ENCODE peak calls at places on chromosomes 7 and 10, in six cellular contexts. One of them, this sample, is unnamed.

GRCh38 chr10:50421026-50421719 is 169.9 kb upstream of the ASAH2 start:
- DNase-seq in type B pancreatic cell: no peak
- DNase-seq in natural killer cell: no peak
- DNase-seq in nephron progenitor cell: peak
- DNase-seq in fibroblast of mammary gland: peak
- DNase-seq in OCI-LY7: peak
- DNase-seq in this sample: no peak

GRCh38 chr7:155154586-155154985 is 84.5 kb downstream of the HTR5A start:
- DNase-seq in nephron progenitor cell: no peak
- DNase-seq in type B pancreatic cell: no peak
- DNase-seq in fibroblast of mammary gland: no peak
- DNase-seq in natural killer cell: no peak
- DNase-seq in OCI-LY7: no peak
- DNase-seq in this sample: no peak

GRCh38 chr10:92240289-92241157 is 50.4 kb downstream of the CPEB3 start:
- DNase-seq in natural killer cell: no peak
- DNase-seq in nephron progenitor cell: peak
- DNase-seq in OCI-LY7: peak
- DNase-seq in fibroblast of mammary gland: peak
- DNase-seq in type B pancreatic cell: no peak
- DNase-seq in this sample: peak

GRCh38 chr7:977326-978048 is 2.1 kb upstream of the COX19 start:
- DNase-seq in natural killer cell: no peak
- DNase-seq in nephron progenitor cell: no peak
- DNase-seq in fibroblast of mammary gland: no peak
- DNase-seq in type B pancreatic cell: no peak
- DNase-seq in OCI-LY7: no peak
- DNase-seq in this sample: peak

GRCh38 chr7:6227294-6227846 is 45.1 kb downstream of the CYTH3 start:
- DNase-seq in nephron progenitor cell: no peak
- DNase-seq in natural killer cell: no peak
- DNase-seq in OCI-LY7: no peak
- DNase-seq in fibroblast of mammary gland: peak
- DNase-seq in type B pancreatic cell: no peak
- DNase-seq in this sample: no peak

GRCh38 chr7:55154096-55154495 is 135.3 kb downstream of the EGFR start:
- DNase-seq in natural killer cell: no peak
- DNase-seq in fibroblast of mammary gland: no peak
- DNase-seq in OCI-LY7: no peak
- DNase-seq in type B pancreatic cell: no peak
- DNase-seq in nephron progenitor cell: no peak
- DNase-seq in this sample: no peak

GRCh38 chr7:87152897-87153641 is 816 bp downstream of the DMTF1 start:
- DNase-seq in fibroblast of mammary gland: peak
- DNase-seq in nephron progenitor cell: peak
- DNase-seq in natural killer cell: peak
- DNase-seq in OCI-LY7: peak
- DNase-seq in type B pancreatic cell: no peak
- DNase-seq in this sample: no peak

GRCh38 chr7:106057962-106058901 is 53.9 kb downstream of the SYPL1 start:
- DNase-seq in fibroblast of mammary gland: no peak
- DNase-seq in type B pancreatic cell: no peak
- DNase-seq in nephron progenitor cell: no peak
- DNase-seq in natural killer cell: no peak
- DNase-seq in OCI-LY7: peak
- DNase-seq in this sample: no peak

GRCh38 chr7:46485481-46486065 is 564.5 kb upstream of the IGFBP3 start:
- DNase-seq in OCI-LY7: no peak
- DNase-seq in natural killer cell: no peak
- DNase-seq in fibroblast of mammary gland: peak
- DNase-seq in type B pancreatic cell: no peak
- DNase-seq in nephron progenitor cell: no peak
- DNase-seq in this sample: no peak

GRCh38 chr10:119313645-119314044 is 106.3 kb downstream of the GRK5 start:
- DNase-seq in nephron progenitor cell: no peak
- DNase-seq in OCI-LY7: no peak
- DNase-seq in type B pancreatic cell: no peak
- DNase-seq in natural killer cell: peak
- DNase-seq in fibroblast of mammary gland: no peak
- DNase-seq in this sample: no peak

GRCh38 chr10:75568721-75569120 is 137.3 kb downstream of the LRMDA start:
- DNase-seq in type B pancreatic cell: no peak
- DNase-seq in natural killer cell: no peak
- DNase-seq in nephron progenitor cell: no peak
- DNase-seq in OCI-LY7: no peak
- DNase-seq in fibroblast of mammary gland: peak
- DNase-seq in this sample: no peak

GRCh38 chr7:68176974-68177373 is 1180.3 kb downstream of the TYW1 start:
- DNase-seq in natural killer cell: no peak
- DNase-seq in fibroblast of mammary gland: peak
- DNase-seq in OCI-LY7: peak
- DNase-seq in nephron progenitor cell: peak
- DNase-seq in type B pancreatic cell: no peak
- DNase-seq in this sample: peak

GRCh38 chr7:48280100-48280499 is 108.8 kb downstream of the ABCA13 start:
- DNase-seq in nephron progenitor cell: no peak
- DNase-seq in natural killer cell: no peak
- DNase-seq in fibroblast of mammary gland: peak
- DNase-seq in OCI-LY7: no peak
- DNase-seq in type B pancreatic cell: no peak
- DNase-seq in this sample: no peak

GRCh38 chr10:58963101-58963534 is 213.3 kb upstream of the PHYHIPL start:
- DNase-seq in fibroblast of mammary gland: no peak
- DNase-seq in type B pancreatic cell: no peak
- DNase-seq in OCI-LY7: peak
- DNase-seq in natural killer cell: no peak
- DNase-seq in nephron progenitor cell: peak
- DNase-seq in this sample: no peak

GRCh38 chr7:70695804-70696104 is 436.2 kb upstream of the GALNT17 start:
- DNase-seq in type B pancreatic cell: no peak
- DNase-seq in natural killer cell: no peak
- DNase-seq in fibroblast of mammary gland: no peak
- DNase-seq in nephron progenitor cell: no peak
- DNase-seq in OCI-LY7: peak
- DNase-seq in this sample: no peak

GRCh38 chr7:133619491-133619890 is 366.6 kb downstream of the EXOC4 start:
- DNase-seq in OCI-LY7: no peak
- DNase-seq in natural killer cell: no peak
- DNase-seq in nephron progenitor cell: no peak
- DNase-seq in type B pancreatic cell: no peak
- DNase-seq in fibroblast of mammary gland: no peak
- DNase-seq in this sample: no peak

GRCh38 chr7:45593121-45593541 is 19.0 kb downstream of the ADCY1 start:
- DNase-seq in natural killer cell: peak
- DNase-seq in OCI-LY7: no peak
- DNase-seq in fibroblast of mammary gland: no peak
- DNase-seq in type B pancreatic cell: peak
- DNase-seq in nephron progenitor cell: no peak
- DNase-seq in this sample: no peak

GRCh38 chr7:74525881-74526280 is 72.2 kb downstream of the GTF2IRD1 start:
- DNase-seq in nephron progenitor cell: no peak
- DNase-seq in OCI-LY7: peak
- DNase-seq in type B pancreatic cell: no peak
- DNase-seq in natural killer cell: no peak
- DNase-seq in fibroblast of mammary gland: no peak
- DNase-seq in this sample: no peak

GRCh38 chr7:20225384-20225783 is 8.2 kb upstream of the MACC1 start:
- DNase-seq in fibroblast of mammary gland: no peak
- DNase-seq in natural killer cell: no peak
- DNase-seq in nephron progenitor cell: no peak
- DNase-seq in type B pancreatic cell: no peak
- DNase-seq in OCI-LY7: no peak
- DNase-seq in this sample: no peak

GRCh38 chr7:30246392-30246791 is 38.0 kb upstream of the ZNRF2 start:
- DNase-seq in nephron progenitor cell: no peak
- DNase-seq in natural killer cell: no peak
- DNase-seq in fibroblast of mammary gland: no peak
- DNase-seq in OCI-LY7: no peak
- DNase-seq in type B pancreatic cell: no peak
- DNase-seq in this sample: no peak

GRCh38 chr7:36084485-36085091 is 68.5 kb upstream of the EEPD1 start:
- DNase-seq in type B pancreatic cell: no peak
- DNase-seq in nephron progenitor cell: peak
- DNase-seq in fibroblast of mammary gland: peak
- DNase-seq in natural killer cell: no peak
- DNase-seq in OCI-LY7: no peak
- DNase-seq in this sample: peak

DNA sequence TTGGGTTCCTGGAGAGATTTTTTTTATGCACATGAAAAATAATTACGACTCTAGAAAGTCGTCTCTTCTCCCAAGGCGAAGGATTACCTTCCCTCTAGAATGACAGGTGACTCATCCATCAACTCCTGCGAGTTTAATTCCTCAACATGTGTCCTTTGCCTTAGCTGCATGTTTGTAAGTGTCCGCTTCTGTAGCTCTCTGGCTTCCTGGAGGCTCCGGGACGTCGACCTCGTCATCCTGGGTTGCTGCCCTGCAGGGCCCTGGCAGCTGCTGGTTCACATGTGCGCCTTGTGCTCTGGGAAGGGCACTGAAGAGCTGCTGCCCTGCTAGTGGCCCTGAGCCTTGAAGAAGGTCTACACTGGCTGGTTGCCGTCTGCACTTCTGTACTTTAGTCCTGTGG is 210.2 kb downstream of the MLLT10 start:
- DNase-seq in natural killer cell: no peak
- DNase-seq in fibroblast of mammary gland: no peak
- DNase-seq in OCI-LY7: no peak
- DNase-seq in nephron progenitor cell: no peak
- DNase-seq in type B pancreatic cell: no peak
- DNase-seq in this sample: no peak
- TF ChIP-seq CTCF in natural killer cell: no peak
- TF ChIP-seq CTCF in fibroblast of mammary gland: no peak
- TF ChIP-seq CTCF in OCI-LY7: no peak
- TF ChIP-seq CTCF in nephron progenitor cell: no peak
- TF ChIP-seq CTCF in type B pancreatic cell: no peak
- TF ChIP-seq CTCF in this sample: no peak

DNA sequence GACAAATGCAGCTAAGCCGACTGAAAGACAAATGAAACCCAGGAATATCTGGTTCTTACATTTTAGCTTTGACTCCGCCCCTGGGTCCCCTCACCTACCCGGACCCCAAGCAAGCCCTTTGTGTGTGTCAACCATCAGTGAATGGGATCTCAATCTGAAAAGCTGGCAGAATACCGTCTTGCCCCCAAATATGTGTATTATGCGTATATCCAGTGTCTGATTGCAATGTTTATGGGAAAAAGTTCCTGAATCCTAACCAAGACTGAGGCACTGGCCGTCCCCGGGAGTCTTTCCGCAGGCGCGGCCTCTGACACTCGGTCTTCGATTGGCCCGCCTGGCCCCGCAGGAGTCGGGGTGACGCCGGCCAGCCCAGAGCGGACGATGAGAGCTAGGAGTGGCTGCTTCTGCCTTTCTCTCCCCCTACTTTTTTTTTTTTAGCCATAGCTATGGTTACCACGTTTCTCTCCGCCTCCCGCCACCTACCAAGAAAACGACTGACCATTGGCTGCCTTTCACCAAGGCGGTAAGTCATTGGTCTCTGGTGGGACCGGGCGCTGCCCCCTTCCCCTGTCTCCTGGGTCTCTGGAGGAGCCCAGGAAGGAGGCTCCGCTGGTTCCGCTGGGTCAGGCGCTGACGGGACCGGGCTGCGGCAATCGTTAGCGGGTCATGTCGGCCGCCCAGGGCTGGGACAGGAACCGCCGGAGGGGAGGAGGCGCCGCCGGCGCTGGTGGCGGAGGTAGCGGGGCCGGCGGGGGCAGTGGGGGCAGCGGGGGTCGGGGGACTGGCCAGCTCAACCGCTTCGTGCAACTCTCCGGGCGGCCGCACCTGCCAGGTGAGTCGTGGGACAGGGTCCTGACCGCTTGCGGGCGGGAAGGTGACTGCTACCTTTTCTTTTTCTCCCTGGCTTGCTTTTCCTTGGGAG is at the start of gene KLHDC10:
- DNase-seq in nephron progenitor cell: peak
- DNase-seq in OCI-LY7: peak
- DNase-seq in natural killer cell: peak
- DNase-seq in type B pancreatic cell: peak
- DNase-seq in fibroblast of mammary gland: peak
- DNase-seq in this sample: peak
- TF ChIP-seq CTCF in nephron progenitor cell: no peak
- TF ChIP-seq CTCF in OCI-LY7: no peak
- TF ChIP-seq CTCF in natural killer cell: no peak
- TF ChIP-seq CTCF in type B pancreatic cell: no peak
- TF ChIP-seq CTCF in fibroblast of mammary gland: no peak
- TF ChIP-seq CTCF in this sample: no peak

DNA sequence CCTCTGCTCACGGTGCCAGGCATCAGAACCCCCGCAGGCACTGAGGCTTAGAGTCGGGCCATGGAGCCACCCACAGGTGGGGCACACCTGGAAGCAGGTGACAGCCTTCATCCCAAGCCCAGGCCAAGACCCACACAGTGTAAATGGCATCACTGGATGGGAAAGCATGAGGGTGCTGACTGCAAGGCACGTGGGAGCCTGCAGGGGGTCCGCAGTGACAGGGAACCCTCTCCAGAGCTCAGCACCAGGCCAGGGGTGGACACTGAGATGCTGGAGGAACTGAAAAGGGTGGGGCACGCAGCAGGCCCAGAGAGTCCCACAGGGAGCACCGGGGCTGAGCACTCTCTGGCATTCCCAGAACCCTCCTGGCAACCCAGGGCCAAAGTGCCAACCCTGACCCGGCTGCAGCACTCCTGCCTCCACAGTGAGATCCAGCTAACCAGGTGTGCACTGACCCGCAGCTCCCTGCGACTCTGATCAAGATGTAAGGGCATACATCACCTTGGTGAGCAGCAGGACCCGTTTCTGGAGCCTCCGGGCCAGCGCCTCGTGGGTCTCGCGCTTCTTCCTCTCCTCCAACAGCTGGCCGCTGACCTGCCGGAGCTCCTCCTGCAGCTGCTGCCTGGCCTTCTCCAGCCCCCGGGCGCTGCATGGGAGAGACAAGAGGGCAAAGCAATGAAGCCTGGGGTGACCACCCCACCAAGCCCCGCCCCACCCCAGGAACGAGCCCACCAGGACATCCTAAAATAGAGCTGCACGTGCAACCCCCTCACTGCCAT is 163.9 kb downstream of the MAD1L1 start:
- DNase-seq in OCI-LY7: peak
- DNase-seq in natural killer cell: no peak
- DNase-seq in nephron progenitor cell: no peak
- DNase-seq in fibroblast of mammary gland: no peak
- DNase-seq in type B pancreatic cell: no peak
- DNase-seq in this sample: no peak
- TF ChIP-seq CTCF in OCI-LY7: peak
- TF ChIP-seq CTCF in natural killer cell: no peak
- TF ChIP-seq CTCF in nephron progenitor cell: no peak
- TF ChIP-seq CTCF in fibroblast of mammary gland: no peak
- TF ChIP-seq CTCF in type B pancreatic cell: peak
- TF ChIP-seq CTCF in this sample: no peak

DNA sequence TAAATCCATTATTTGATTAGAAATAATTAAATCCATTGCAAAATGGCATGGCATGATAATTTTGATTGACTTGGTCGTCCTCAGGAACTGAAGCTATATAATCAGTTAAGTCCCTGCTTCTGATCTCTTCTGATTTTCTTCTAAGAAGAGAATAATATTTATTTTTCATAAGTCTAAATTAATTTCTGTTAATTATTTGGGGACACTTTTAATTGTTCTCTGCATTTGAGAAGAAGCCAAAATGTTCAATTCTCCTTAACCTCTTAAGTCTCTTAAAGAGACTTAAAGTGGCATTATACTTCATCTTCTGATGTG is 67.2 kb downstream of the CAV1 start:
- DNase-seq in fibroblast of mammary gland: no peak
- DNase-seq in nephron progenitor cell: no peak
- DNase-seq in type B pancreatic cell: no peak
- DNase-seq in OCI-LY7: no peak
- DNase-seq in natural killer cell: no peak
- DNase-seq in this sample: no peak
- TF ChIP-seq CTCF in fibroblast of mammary gland: no peak
- TF ChIP-seq CTCF in nephron progenitor cell: no peak
- TF ChIP-seq CTCF in type B pancreatic cell: peak
- TF ChIP-seq CTCF in OCI-LY7: peak
- TF ChIP-seq CTCF in natural killer cell: peak
- TF ChIP-seq CTCF in this sample: no peak